ENCODE peak calls at places on chromosomes 1 and 21, in four cellular contexts. One of them, this sample, is unnamed.

GRCh38 chr1:178819123-178819522 is 51.8 kb downstream of the ANGPTL1 start:
- DNase-seq in ovary: no peak
- DNase-seq in GM12892: no peak
- DNase-seq in uterus: no peak
- DNase-seq in this sample: no peak

GRCh38 chr1:167473761-167474160 is 44.6 kb downstream of the CD247 start:
- DNase-seq in ovary: no peak
- DNase-seq in GM12892: no peak
- DNase-seq in uterus: no peak
- DNase-seq in this sample: no peak

GRCh38 chr1:183915634-183916510 is 111.0 kb downstream of the RGL1 start:
- DNase-seq in ovary: peak
- DNase-seq in GM12892: no peak
- DNase-seq in uterus: peak
- DNase-seq in this sample: peak

GRCh38 chr1:9326596-9326995 is 33.9 kb downstream of the SPSB1 start:
- DNase-seq in ovary: peak
- DNase-seq in GM12892: no peak
- DNase-seq in uterus: peak
- DNase-seq in this sample: no peak

GRCh38 chr21:35664683-35665082 is 395.6 kb downstream of the SETD4 start:
- DNase-seq in ovary: no peak
- DNase-seq in GM12892: no peak
- DNase-seq in uterus: no peak
- DNase-seq in this sample: peak

GRCh38 chr1:46753985-46754384 is 35.1 kb upstream of the EFCAB14 start:
- DNase-seq in ovary: no peak
- DNase-seq in GM12892: no peak
- DNase-seq in uterus: no peak
- DNase-seq in this sample: no peak

GRCh38 chr1:6599141-6599975 is 3.3 kb downstream of the KLHL21 start:
- DNase-seq in ovary: peak
- DNase-seq in GM12892: no peak
- DNase-seq in uterus: no peak
- DNase-seq in this sample: no peak

GRCh38 chr1:156245451-156246232 is 2.2 kb downstream of the PAQR6 start:
- DNase-seq in ovary: no peak
- DNase-seq in GM12892: peak
- DNase-seq in uterus: no peak
- DNase-seq in this sample: no peak

GRCh38 chr1:11678442-11678841 is 2.5 kb downstream of the MAD2L2 start:
- DNase-seq in ovary: no peak
- DNase-seq in GM12892: no peak
- DNase-seq in uterus: no peak
- DNase-seq in this sample: no peak

GRCh38 chr1:240244968-240245628 is 153.4 kb downstream of the FMN2 start:
- DNase-seq in ovary: no peak
- DNase-seq in GM12892: no peak
- DNase-seq in uterus: no peak
- DNase-seq in this sample: no peak

GRCh38 chr1:51949014-51949702 is 41.3 kb downstream of the RAB3B start:
- DNase-seq in ovary: no peak
- DNase-seq in GM12892: no peak
- DNase-seq in uterus: no peak
- DNase-seq in this sample: no peak

GRCh38 chr1:47469910-47470309 is 32.1 kb downstream of the FOXD2 start:
- DNase-seq in ovary: no peak
- DNase-seq in GM12892: no peak
- DNase-seq in uterus: no peak
- DNase-seq in this sample: no peak

GRCh38 chr1:40770296-40771070 is 13.1 kb upstream of the KCNQ4 start:
- DNase-seq in ovary: no peak
- DNase-seq in GM12892: no peak
- DNase-seq in uterus: no peak
- DNase-seq in this sample: no peak

GRCh38 chr1:92030701-92031107 is 919 bp downstream of the EPHX4 start:
- DNase-seq in ovary: no peak
- DNase-seq in GM12892: no peak
- DNase-seq in uterus: no peak
- DNase-seq in this sample: peak

GRCh38 chr1:6975371-6975770 is 190.1 kb downstream of the CAMTA1 start:
- DNase-seq in ovary: no peak
- DNase-seq in GM12892: no peak
- DNase-seq in uterus: no peak
- DNase-seq in this sample: no peak

GRCh38 chr1:171794085-171794484 is 12.6 kb downstream of the METTL13 start:
- DNase-seq in ovary: no peak
- DNase-seq in GM12892: no peak
- DNase-seq in uterus: no peak
- DNase-seq in this sample: peak

GRCh38 chr1:197392541-197392940 is 124.5 kb downstream of the CRB1 start:
- DNase-seq in ovary: no peak
- DNase-seq in GM12892: no peak
- DNase-seq in uterus: no peak
- DNase-seq in this sample: no peak

GRCh38 chr1:106268070-106268469 is 788.4 kb upstream of the PRMT6 start:
- DNase-seq in ovary: no peak
- DNase-seq in GM12892: no peak
- DNase-seq in uterus: no peak
- DNase-seq in this sample: no peak

GRCh38 chr1:33443705-33444180 is 12.8 kb upstream of the PHC2 start:
- DNase-seq in ovary: no peak
- DNase-seq in GM12892: no peak
- DNase-seq in uterus: peak
- DNase-seq in this sample: no peak

GRCh38 chr1:211879475-211879874 is 48.9 kb upstream of the LPGAT1 start:
- DNase-seq in ovary: no peak
- DNase-seq in GM12892: no peak
- DNase-seq in uterus: no peak
- DNase-seq in this sample: no peak

GRCh38 chr1:116737020-116737854 is 17.0 kb upstream of the CD2 start:
- DNase-seq in ovary: no peak
- DNase-seq in GM12892: peak
- DNase-seq in uterus: peak
- DNase-seq in this sample: peak

GRCh38 chr21:28671549-28672195 is 321.0 kb downstream of the LTN1 start:
- DNase-seq in ovary: no peak
- DNase-seq in GM12892: no peak
- DNase-seq in uterus: no peak
- DNase-seq in this sample: no peak

GRCh38 chr1:39269791-39270342 is 65.4 kb downstream of the MACF1 start:
- DNase-seq in ovary: no peak
- DNase-seq in GM12892: no peak
- DNase-seq in uterus: peak
- DNase-seq in this sample: no peak

GRCh38 chr21:40606341-40606740 is 240.6 kb downstream of the DSCAM start:
- DNase-seq in ovary: no peak
- DNase-seq in GM12892: no peak
- DNase-seq in uterus: no peak
- DNase-seq in this sample: no peak

GRCh38 chr1:40059292-40059959 is 18.9 kb downstream of the CAP1 start:
- DNase-seq in ovary: no peak
- DNase-seq in GM12892: no peak
- DNase-seq in uterus: no peak
- DNase-seq in this sample: no peak

GRCh38 chr1:116706123-116706522 is 38.6 kb upstream of the IGSF3 start:
- DNase-seq in ovary: no peak
- DNase-seq in GM12892: no peak
- DNase-seq in uterus: no peak
- DNase-seq in this sample: no peak

GRCh38 chr1:210527091-210527490 is 198.4 kb downstream of the HHAT start:
- DNase-seq in ovary: no peak
- DNase-seq in GM12892: no peak
- DNase-seq in uterus: no peak
- DNase-seq in this sample: no peak

GRCh38 chr1:240663160-240663879 is 51.4 kb upstream of the GREM2 start:
- DNase-seq in ovary: no peak
- DNase-seq in GM12892: no peak
- DNase-seq in uterus: no peak
- DNase-seq in this sample: no peak

GRCh38 chr21:35981514-35982070 is 78.7 kb downstream of the SETD4 start:
- DNase-seq in ovary: no peak
- DNase-seq in GM12892: no peak
- DNase-seq in uterus: no peak
- DNase-seq in this sample: no peak

GRCh38 chr21:25636727-25637126 is 2.3 kb upstream of the JAM2 start:
- DNase-seq in ovary: no peak
- DNase-seq in GM12892: no peak
- DNase-seq in uterus: no peak
- DNase-seq in this sample: no peak

GRCh38 chr1:185408675-185409270 is 91.7 kb upstream of the IVNS1ABP start:
- DNase-seq in ovary: no peak
- DNase-seq in GM12892: no peak
- DNase-seq in uterus: no peak
- DNase-seq in this sample: no peak

GRCh38 chr1:40438391-40439015 is 11.8 kb upstream of the ZFP69B start:
- DNase-seq in ovary: no peak
- DNase-seq in GM12892: no peak
- DNase-seq in uterus: no peak
- DNase-seq in this sample: peak

GRCh38 chr1:45913183-45913924 is 109.9 kb downstream of the MAST2 start:
- DNase-seq in ovary: peak
- DNase-seq in GM12892: no peak
- DNase-seq in uterus: peak
- DNase-seq in this sample: no peak

GRCh38 chr21:41342035-41342434 is 19.8 kb upstream of the MX2 start:
- DNase-seq in ovary: no peak
- DNase-seq in GM12892: no peak
- DNase-seq in uterus: no peak
- DNase-seq in this sample: no peak

GRCh38 chr1:85200367-85200869 is 398 bp downstream of the SYDE2 start:
- DNase-seq in ovary: peak
- DNase-seq in GM12892: no peak
- DNase-seq in uterus: peak
- DNase-seq in this sample: peak

GRCh38 chr1:85202092-85202863 is 1.5 kb upstream of the SYDE2 start:
- DNase-seq in ovary: no peak
- DNase-seq in GM12892: no peak
- DNase-seq in uterus: no peak
- DNase-seq in this sample: no peak

GRCh38 chr1:85200870-85201339 is at the start of gene SYDE2:
- DNase-seq in ovary: peak
- DNase-seq in GM12892: peak
- DNase-seq in uterus: peak
- DNase-seq in this sample: peak

GRCh38 chr1:85202864-85203255 is 2.0 kb upstream of the SYDE2 start:
- DNase-seq in ovary: no peak
- DNase-seq in GM12892: no peak
- DNase-seq in uterus: no peak
- DNase-seq in this sample: no peak

GRCh38 chr1:85201340-85202091 is 700 bp upstream of the SYDE2 start:
- DNase-seq in ovary: peak
- DNase-seq in GM12892: peak
- DNase-seq in uterus: peak
- DNase-seq in this sample: peak
- TF ChIP-seq POLR2A in ovary: peak
- TF ChIP-seq POLR2A in GM12892: no peak
- TF ChIP-seq POLR2A in uterus: peak
- TF ChIP-seq POLR2A in this sample: no peak

DNA sequence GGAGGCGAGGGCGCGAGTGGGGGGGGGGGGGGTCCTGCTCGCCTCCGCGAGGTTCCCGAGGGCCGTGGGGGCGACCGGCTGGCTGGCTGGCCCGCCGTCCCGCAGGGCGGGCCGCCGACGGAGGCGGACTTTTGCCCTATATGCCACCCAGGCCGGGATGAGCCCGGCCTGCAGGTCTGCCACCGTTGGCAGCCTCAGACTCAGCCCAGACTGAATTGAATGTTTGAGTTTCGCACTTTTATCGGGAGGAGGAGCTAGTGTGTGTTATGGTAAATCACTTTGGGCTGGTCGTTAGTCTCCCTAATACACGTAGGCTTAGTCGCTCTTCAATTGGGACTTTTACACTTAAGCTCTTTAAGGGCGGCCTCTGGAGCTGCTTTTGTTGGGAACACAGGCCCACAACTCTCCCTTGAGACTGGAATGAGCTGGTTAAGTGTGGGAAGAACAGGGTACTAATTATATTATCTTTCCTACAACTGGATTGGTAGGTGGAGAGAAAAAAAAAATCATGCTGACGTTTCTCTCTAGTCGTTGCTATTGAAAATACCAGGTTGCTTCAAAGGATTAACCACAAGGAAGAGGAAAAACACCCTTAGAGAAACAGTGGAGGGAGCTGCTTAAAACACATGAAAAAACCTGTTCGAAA is 1.3 kb upstream of the IRF2BP2 start:
- DNase-seq in ovary: no peak
- DNase-seq in GM12892: no peak
- DNase-seq in uterus: peak
- DNase-seq in this sample: no peak
- TF ChIP-seq POLR2A in ovary: no peak
- TF ChIP-seq POLR2A in GM12892: no peak
- TF ChIP-seq POLR2A in uterus: no peak
- TF ChIP-seq POLR2A in this sample: peak

DNA sequence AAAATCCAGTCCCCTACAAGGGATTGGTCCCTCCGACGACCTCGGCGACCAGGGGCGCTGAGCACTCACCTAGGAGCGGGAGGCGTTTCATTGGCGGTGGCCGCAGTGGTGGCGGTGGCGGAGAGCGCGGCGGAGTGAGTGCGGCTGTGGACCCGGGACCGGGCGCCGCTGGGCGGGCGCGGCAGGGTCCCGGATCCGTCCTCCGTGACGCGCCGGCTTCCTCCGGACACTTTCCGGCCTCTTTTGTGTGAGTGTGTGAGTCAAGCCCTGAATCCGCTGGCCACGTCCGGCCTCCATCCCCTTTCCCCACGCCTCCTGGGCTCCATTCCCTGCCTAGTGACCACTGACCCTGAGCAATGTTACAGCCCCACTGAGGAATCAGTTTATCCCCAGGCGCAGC is at the start of gene ADGRL4:
- DNase-seq in ovary: no peak
- DNase-seq in GM12892: no peak
- DNase-seq in uterus: peak
- DNase-seq in this sample: no peak
- TF ChIP-seq POLR2A in ovary: no peak
- TF ChIP-seq POLR2A in GM12892: no peak
- TF ChIP-seq POLR2A in uterus: peak
- TF ChIP-seq POLR2A in this sample: no peak

GRCh38 chr1:109619405-109619654 is at the start of gene GNAT2:
- DNase-seq in ovary: no peak
- DNase-seq in GM12892: no peak
- DNase-seq in uterus: no peak
- DNase-seq in this sample: no peak
- TF ChIP-seq POLR2A in ovary: no peak
- TF ChIP-seq POLR2A in GM12892: no peak
- TF ChIP-seq POLR2A in uterus: no peak
- TF ChIP-seq POLR2A in this sample: no peak

GRCh38 chr1:28577738-28578536 is 14.1 kb upstream of the RAB42 start:
- DNase-seq in ovary: no peak
- DNase-seq in GM12892: no peak
- DNase-seq in uterus: no peak
- DNase-seq in this sample: no peak
- TF ChIP-seq POLR2A in ovary: no peak
- TF ChIP-seq POLR2A in GM12892: no peak
- TF ChIP-seq POLR2A in uterus: no peak
- TF ChIP-seq POLR2A in this sample: no peak